ENCODE peak calls at places on chromosomes 16 and 17, in nine cellular contexts. J is HEK293T, M is NCI-H1092 treated with DMSO at 0.1 percent for 48 hours, F is H54, K is iPS DF 19.7, B is non-pigmented ciliary epithelial cell, E is RWPE1, L is foreskin melanocyte, A is RCC 7860. G is an unnamed sample.
A peak's percentile ranks its signal among the peaks of the same experiment; 100 is the strongest.

GRCh38 chr17:2809337-2809736 is 13.1 kb downstream of the RAP1GAP2 start:
- DNase-seq in A (no peak), F (no peak), B (no peak), L (no peak), J (no peak), K (no peak), E (no peak), M (no peak), G (no peak)

GRCh38 chr17:18860161-18860972 is 2.4 kb downstream of the PRPSAP2 start:
- DNase-seq in M (no peak), A (no peak), J (no peak), L (no peak), K (no peak), B (no peak), E (peak; percentile 38), F (no peak), G (no peak)

GRCh38 chr16:31215287-31216115 is 1.4 kb downstream of the PYDC1 start:
- DNase-seq in K (peak; percentile 82), J (peak; percentile 76), E (peak; percentile 87), B (peak; percentile 15), A (no peak), M (no peak), L (no peak), F (peak; percentile 99), G (no peak)

GRCh38 chr16:1818873-1819525 is 7.6 kb downstream of the HAGH start:
- DNase-seq in M (no peak), B (no peak), J (no peak), L (no peak), E (no peak), K (no peak), A (no peak), F (no peak), G (peak; percentile 67)

GRCh38 chr17:30232015-30232821 is 3.3 kb downstream of the SLC6A4 start:
- DNase-seq in F (no peak), E (no peak), K (no peak), B (no peak), A (no peak), J (no peak), L (no peak), M (no peak), G (no peak)

GRCh38 chr16:19926449-19927390 is 42.1 kb upstream of the GPRC5B start:
- DNase-seq in L (peak; percentile 44), A (peak; percentile 57), K (no peak), E (peak; percentile 18), M (no peak), B (peak; percentile 66), F (peak; percentile 19), J (no peak), G (no peak)

GRCh38 chr17:68035131-68035522 is 408 bp upstream of the KPNA2 start:
- DNase-seq in L (no peak), F (peak; percentile 82), A (no peak), J (peak; percentile 93), K (no peak), M (peak; percentile 99), E (no peak), B (no peak), G (peak; percentile 96)

GRCh38 chr16:66923247-66923851 is 2.0 kb downstream of the RRAD start:
- DNase-seq in A (no peak), F (no peak), B (no peak), K (no peak), M (peak; percentile 87), J (no peak), E (no peak), L (no peak), G (no peak)

GRCh38 chr16:83701494-83701893 is 106.3 kb upstream of the HSBP1 start:
- DNase-seq in K (no peak), L (no peak), J (peak; percentile 56), A (peak; percentile 9), M (no peak), B (no peak), F (peak; percentile 27), E (peak; percentile 26), G (no peak)

GRCh38 chr17:63116967-63117366 is 150.9 kb downstream of the TANC2 start:
- DNase-seq in J (no peak), K (no peak), A (no peak), F (no peak), M (no peak), E (peak; percentile 15), B (no peak), L (no peak), G (no peak)

GRCh38 chr16:56972898-56973689 is 11.3 kb downstream of the CETP start:
- DNase-seq in J (no peak), B (no peak), F (no peak), M (no peak), L (no peak), E (no peak), K (no peak), A (no peak), G (no peak)

GRCh38 chr17:78803161-78803845 is 21.2 kb upstream of the CYTH1 start:
- DNase-seq in E (no peak), B (no peak), M (no peak), A (no peak), L (no peak), K (no peak), F (no peak), J (no peak), G (no peak)

GRCh38 chr16:76265434-76266045 is 11.7 kb upstream of the CNTNAP4 start:
- DNase-seq in L (peak; percentile 34), J (peak; percentile 46), K (no peak), E (peak; percentile 8), F (no peak), A (peak; percentile 40), M (peak; percentile 11), B (no peak), G (no peak)

GRCh38 chr17:1829189-1829578 is 518 bp downstream of the SMYD4 start:
- DNase-seq in B (no peak), J (peak; percentile 49), A (no peak), M (no peak), F (peak; percentile 20), L (no peak), E (peak; percentile 36), K (no peak), G (no peak)

GRCh38 chr17:48055531-48056245 is 7.5 kb downstream of the NFE2L1 start:
- DNase-seq in F (no peak), K (peak; percentile 92), L (no peak), B (no peak), M (no peak), E (no peak), J (no peak), A (peak; percentile 36), G (no peak)

GRCh38 chr17:19867654-19868395 is at the start of gene ULK2:
- DNase-seq in B (peak; percentile 15), K (peak; percentile 23), A (no peak), E (peak; percentile 52), F (peak; percentile 36), L (peak; percentile 61), J (peak; percentile 43), M (peak; percentile 38), G (no peak)

GRCh38 chr17:444879-445454 is 92.4 kb upstream of the RPH3AL start:
- DNase-seq in E (no peak), A (no peak), J (no peak), L (no peak), K (no peak), F (no peak), M (no peak), B (no peak), G (no peak)

GRCh38 chr17:39635614-39636176 is 1.2 kb upstream of the STARD3 start:
- DNase-seq in M (no peak), K (no peak), J (no peak), B (no peak), L (no peak), F (no peak), A (no peak), E (no peak), G (no peak)

GRCh38 chr16:67649494-67649931 is 4.6 kb downstream of the CARMIL2 start:
- DNase-seq in B (no peak), M (no peak), J (no peak), F (no peak), L (no peak), K (no peak), E (no peak), A (no peak), G (no peak)

GRCh38 chr16:69942627-69943170 is 8.4 kb upstream of the CLEC18A start:
- DNase-seq in A (no peak), L (no peak), J (no peak), K (no peak), F (no peak), B (no peak), E (no peak), M (no peak), G (no peak)

GRCh38 chr16:89357055-89357454 is 133.3 kb downstream of the ANKRD11 start:
- DNase-seq in A (no peak), B (no peak), J (no peak), F (no peak), E (peak; percentile 59), L (no peak), K (no peak), M (no peak), G (no peak)

GRCh38 chr17:1597861-1598342 is 30.7 kb downstream of the SLC43A2 start:
- DNase-seq in B (no peak), A (no peak), J (no peak), F (no peak), E (peak; percentile 34), L (no peak), M (no peak), K (no peak), G (no peak)

GRCh38 chr17:39084558-39084957 is 66.9 kb downstream of the PLXDC1 start:
- DNase-seq in L (no peak), F (no peak), J (no peak), K (no peak), M (no peak), B (no peak), E (no peak), A (no peak), G (no peak)

GRCh38 chr17:15516150-15516549 is 47.1 kb downstream of the TVP23C start:
- DNase-seq in E (no peak), F (no peak), J (no peak), M (no peak), B (no peak), L (no peak), K (no peak), A (no peak), G (no peak)

GRCh38 chr17:7318121-7318860 is 3.1 kb upstream of the GPS2 start:
- DNase-seq in E (no peak), A (no peak), M (no peak), L (no peak), K (no peak), J (no peak), F (no peak), B (no peak), G (no peak)

GRCh38 chr16:19997264-19997663 is 76.4 kb downstream of the GPR139 start:
- DNase-seq in M (peak; percentile 51), F (no peak), B (no peak), K (no peak), A (no peak), L (no peak), E (no peak), J (no peak), G (no peak)

GRCh38 chr17:80146121-80147034 is 550 bp downstream of the EIF4A3 start:
- DNase-seq in A (no peak), J (no peak), B (no peak), E (no peak), L (no peak), F (no peak), M (peak; percentile 59), K (no peak), G (no peak)

GRCh38 chr16:20865420-20866126 is 34.6 kb downstream of the DCUN1D3 start:
- DNase-seq in M (no peak), L (no peak), B (no peak), F (no peak), E (peak; percentile 83), J (no peak), A (peak; percentile 49), K (no peak), G (no peak)

GRCh38 chr16:75250089-75250808 is 1.2 kb downstream of the BCAR1 start:
- DNase-seq in M (no peak), A (no peak), J (no peak), B (no peak), K (no peak), F (no peak), L (no peak), E (peak; percentile 53), G (no peak)

GRCh38 chr16:89349947-89350633 is 132.6 kb downstream of the ZNF778 start:
- DNase-seq in A (no peak), B (no peak), K (no peak), E (no peak), F (no peak), M (no peak), J (no peak), L (no peak), G (no peak)

GRCh38 chr17:46736100-46736499 is 82.4 kb downstream of the WNT3 start:
- DNase-seq in F (no peak), A (no peak), M (no peak), L (no peak), B (no peak), E (no peak), K (no peak), J (no peak), G (no peak)